ENCODE peak calls at places on chromosomes 4 and X, in eight cellular contexts. E, W, T, Q, D, Z, K and N are unnamed samples.

GRCh38 chrX:21975827-21976226 is 35.3 kb downstream of the SMS start:
- DNase-seq in E (no peak), W (no peak), T (peak; percentile 11), Q (no peak), D (no peak), Z (no peak), K (peak; percentile 37), N (no peak)

GRCh38 chr4:3107271-3108185 is 33.0 kb downstream of the HTT start:
- DNase-seq in E (no peak), W (no peak), T (no peak), Q (no peak), D (no peak), Z (no peak), K (no peak), N (no peak)

GRCh38 chr4:169110633-169111032 is 100.6 kb upstream of the CBR4 start:
- DNase-seq in E (no peak), W (no peak), T (peak; percentile 15), Q (no peak), D (no peak), Z (no peak), K (no peak), N (no peak)

GRCh38 chr4:37892641-37893040 is 1.8 kb downstream of the TBC1D1 start:
- DNase-seq in E (no peak), W (no peak), T (no peak), Q (peak; percentile 4), D (no peak), Z (no peak), K (no peak), N (no peak)

GRCh38 chr4:89161841-89162240 is 50.5 kb downstream of the TIGD2 start:
- DNase-seq in E (no peak), W (no peak), T (peak; percentile 10), Q (no peak), D (no peak), Z (no peak), K (no peak), N (no peak)

GRCh38 chr4:130233377-130234047 is 1137.6 kb downstream of the C4orf33 start:
- DNase-seq in E (no peak), W (no peak), T (peak; percentile 71), Q (peak; percentile 64), D (no peak), Z (no peak), K (no peak), N (no peak)

GRCh38 chr4:142406051-142406549 is 440.0 kb downstream of the INPP4B start:
- DNase-seq in E (no peak), W (no peak), T (peak; percentile 78), Q (peak; percentile 41), D (no peak), Z (no peak), K (no peak), N (no peak)

GRCh38 chr4:172998527-172999469 is 169.8 kb upstream of the GALNT7 start:
- DNase-seq in E (peak; percentile 11), W (no peak), T (peak; percentile 86), Q (no peak), D (no peak), Z (no peak), K (no peak), N (no peak)

GRCh38 chr4:185112104-185112503 is 31.0 kb upstream of the SLC25A4 start:
- DNase-seq in E (peak; percentile 76), W (peak; percentile 31), T (peak; percentile 99), Q (no peak), D (no peak), Z (no peak), K (peak; percentile 27), N (no peak)

GRCh38 chrX:48996969-48997368 is 5.1 kb downstream of the GRIPAP1 start:
- DNase-seq in E (no peak), W (no peak), T (no peak), Q (no peak), D (no peak), Z (no peak), K (no peak), N (no peak)